ENCODE peak calls at places on chromosome X, in four cellular contexts. C is SK-N-SH, F is GM12878, Y is HepG2. W is an unnamed sample.

GRCh38 chrX:13180807-13181206 is 136.4 kb upstream of the FAM9C start:
- DNase-seq in C (no peak), F (no peak), Y (no peak), W (no peak)

GRCh38 chrX:132493095-132493494 is 4.3 kb upstream of the MBNL3 start:
- DNase-seq in C (no peak), F (no peak), Y (peak; percentile 95), W (no peak)

GRCh38 chrX:9148626-9149385 is 114.9 kb upstream of the FAM9B start:
- DNase-seq in C (no peak), F (no peak), Y (no peak), W (no peak)

GRCh38 chrX:27336466-27337091 is 126.6 kb downstream of the PPP4R3C start:
- DNase-seq in C (peak; percentile 37), F (no peak), Y (peak; percentile 2), W (peak; percentile 14)

GRCh38 chrX:67545772-67546495 is 2.1 kb downstream of the AR start:
- DNase-seq in C (peak; percentile 25), F (no peak), Y (no peak), W (no peak)

GRCh38 chrX:109857898-109858297 is 124.8 kb upstream of the ACSL4 start:
- DNase-seq in C (no peak), F (no peak), Y (no peak), W (no peak)

GRCh38 chrX:102934624-102935023 is 2.4 kb upstream of the RAB40AL start:
- DNase-seq in C (peak; percentile 59), F (no peak), Y (peak; percentile 3), W (peak; percentile 37)

GRCh38 chrX:125193921-125194320 is 125.8 kb upstream of the TEX13C start:
- DNase-seq in C (no peak), F (no peak), Y (no peak), W (no peak)

GRCh38 chrX:46587753-46588171 is 14.2 kb downstream of the CHST7 start:
- DNase-seq in C (no peak), F (no peak), Y (no peak), W (no peak)

GRCh38 chrX:34130501-34130900 is 1.6 kb downstream of the FAM47A start:
- DNase-seq in C (no peak), F (no peak), Y (no peak), W (no peak)
- TF ChIP-seq NFIC in C (no peak), F (no peak), Y (no peak), W (no peak)

DNA sequence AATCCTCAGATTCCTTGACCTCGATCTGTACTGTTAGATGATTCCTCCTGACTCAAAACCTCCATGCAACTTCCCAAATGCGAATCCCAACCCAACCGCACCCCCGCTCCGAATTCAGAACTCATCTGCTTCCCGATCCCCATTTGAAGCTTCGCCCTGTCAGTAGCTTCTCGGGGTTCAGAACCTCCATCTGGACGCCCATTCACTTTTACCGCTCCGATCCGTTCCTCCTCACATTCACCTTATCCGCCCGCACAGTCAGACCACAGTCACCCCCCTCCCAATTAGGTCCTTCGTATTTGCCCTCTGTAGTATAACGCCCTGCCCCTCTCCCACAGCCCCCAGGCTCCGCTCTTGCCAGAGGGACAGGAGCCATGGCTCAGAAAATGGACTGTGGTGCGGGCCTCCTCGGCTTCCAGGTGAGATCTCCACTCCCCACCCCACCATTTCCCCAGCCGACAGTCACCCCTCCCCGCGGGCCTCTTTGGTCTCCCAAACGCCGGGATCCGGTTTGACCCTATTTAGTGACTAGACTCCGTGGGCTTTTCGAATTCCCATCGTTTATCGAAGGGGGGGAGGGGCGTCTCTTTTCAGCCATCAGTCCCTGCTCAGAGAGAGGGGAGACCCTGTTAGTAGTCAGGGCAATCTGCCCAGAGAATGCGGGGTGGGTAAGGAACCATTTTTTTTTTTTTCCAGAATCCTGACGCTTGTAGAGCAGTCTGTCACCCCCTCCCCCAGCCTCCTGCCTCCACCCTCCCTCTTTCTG is 691 bp downstream of the MAGED1 start:
- DNase-seq in C (peak; percentile 52), F (no peak), Y (no peak), W (no peak)
- TF ChIP-seq NFIC in C (no peak), F (no peak), Y (no peak), W (no peak)

DNA sequence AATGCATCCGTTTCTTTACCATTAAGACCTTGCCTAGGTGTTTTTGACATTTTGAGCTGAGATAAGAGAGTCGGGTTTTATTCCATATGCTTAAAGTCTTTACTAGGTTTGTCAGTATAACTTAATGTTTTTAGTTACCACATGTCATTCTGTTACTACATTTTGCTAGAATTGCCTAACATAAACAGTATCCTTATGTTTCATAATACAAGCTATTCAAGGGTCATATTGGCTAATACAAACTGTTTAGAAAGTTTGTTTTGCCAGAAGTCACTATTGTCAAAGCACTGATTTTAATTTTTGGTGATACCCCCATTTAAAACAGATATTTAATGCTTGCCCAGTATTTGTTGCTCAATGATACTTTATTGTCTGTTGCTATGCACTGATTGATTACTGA is 427.7 kb upstream of the MAGEB2 start:
- DNase-seq in C (no peak), F (no peak), Y (no peak), W (no peak)
- TF ChIP-seq NFIC in C (no peak), F (no peak), Y (no peak), W (no peak)

GRCh38 chrX:49175875-49176274 is 4.2 kb downstream of the PLP2 start:
- DNase-seq in C (no peak), F (no peak), Y (no peak), W (no peak)

GRCh38 chrX:49175435-49175834 is 3.7 kb downstream of the PLP2 start:
- DNase-seq in C (no peak), F (no peak), Y (no peak), W (peak; percentile 47)

GRCh38 chrX:49177338-49177833 is 5.7 kb downstream of the PLP2 start:
- DNase-seq in C (no peak), F (no peak), Y (no peak), W (no peak)

GRCh38 chrX:49177873-49178480 is 6.3 kb downstream of the PLP2 start:
- DNase-seq in C (no peak), F (no peak), Y (no peak), W (no peak)

GRCh38 chrX:49176421-49177326 is 5.0 kb downstream of the PLP2 start:
- DNase-seq in C (no peak), F (no peak), Y (no peak), W (no peak)
- TF ChIP-seq NFIC in C (no peak), F (no peak), Y (no peak), W (no peak)

DNA sequence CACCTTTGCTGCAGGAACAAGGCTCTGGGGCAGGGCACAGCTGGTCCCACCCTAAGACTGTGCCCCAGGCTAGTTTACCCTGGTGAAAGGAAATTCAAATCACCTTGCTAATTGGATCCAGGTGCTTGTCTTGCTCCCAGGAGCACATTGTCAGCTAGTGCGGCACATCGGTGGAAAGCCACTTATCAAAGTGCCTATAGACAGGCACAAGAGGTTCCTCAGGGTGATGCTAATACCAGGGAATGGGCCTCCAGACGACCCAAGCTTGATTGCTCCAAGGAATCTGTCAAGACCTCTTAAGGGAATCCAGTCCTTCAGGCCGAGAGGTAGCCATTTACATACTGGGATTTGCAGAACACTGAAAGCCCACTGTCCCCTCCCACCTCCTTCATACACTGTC is 64.5 kb upstream of the PRPS1 start:
- DNase-seq in C (no peak), F (no peak), Y (no peak), W (no peak)
- TF ChIP-seq NFIC in C (no peak), F (no peak), Y (no peak), W (no peak)

DNA sequence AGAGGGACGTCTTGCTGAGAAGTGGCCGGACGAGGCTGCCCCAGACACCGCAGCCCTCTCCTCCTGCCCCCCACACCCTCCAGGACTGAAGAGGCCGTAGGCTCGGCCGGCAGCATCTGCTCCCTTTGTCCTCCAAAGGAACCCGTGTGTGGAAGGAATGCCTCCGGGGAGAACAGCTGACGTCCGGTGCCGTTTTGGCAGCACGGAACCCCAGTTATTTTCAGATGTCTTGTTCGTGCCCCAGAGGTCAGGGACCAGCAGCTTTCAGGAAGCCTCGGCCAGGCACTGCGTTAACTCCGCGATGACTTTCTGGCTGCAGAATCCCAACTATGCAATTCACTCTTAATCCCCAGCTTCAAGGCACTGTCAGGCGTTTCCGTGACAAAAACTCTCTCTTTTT is 10.9 kb upstream of the PPP2R3B start:
- DNase-seq in C (no peak), F (no peak), Y (no peak), W (no peak)
- TF ChIP-seq NFIC in C (no peak), F (no peak), Y (no peak), W (no peak)

GRCh38 chrX:63755892-63756291 is 29.1 kb downstream of the ARHGEF9 start:
- DNase-seq in C (no peak), F (no peak), Y (no peak), W (no peak)

GRCh38 chrX:63751481-63751880 is 33.5 kb downstream of the ARHGEF9 start:
- DNase-seq in C (no peak), F (no peak), Y (no peak), W (no peak)

GRCh38 chrX:63750846-63751245 is 34.2 kb downstream of the ARHGEF9 start:
- DNase-seq in C (no peak), F (no peak), Y (no peak), W (no peak)

GRCh38 chrX:63754860-63755579 is 30.0 kb downstream of the ARHGEF9 start:
- DNase-seq in C (peak; percentile 76), F (peak; percentile 73), Y (peak; percentile 61), W (peak; percentile 22)

DNA sequence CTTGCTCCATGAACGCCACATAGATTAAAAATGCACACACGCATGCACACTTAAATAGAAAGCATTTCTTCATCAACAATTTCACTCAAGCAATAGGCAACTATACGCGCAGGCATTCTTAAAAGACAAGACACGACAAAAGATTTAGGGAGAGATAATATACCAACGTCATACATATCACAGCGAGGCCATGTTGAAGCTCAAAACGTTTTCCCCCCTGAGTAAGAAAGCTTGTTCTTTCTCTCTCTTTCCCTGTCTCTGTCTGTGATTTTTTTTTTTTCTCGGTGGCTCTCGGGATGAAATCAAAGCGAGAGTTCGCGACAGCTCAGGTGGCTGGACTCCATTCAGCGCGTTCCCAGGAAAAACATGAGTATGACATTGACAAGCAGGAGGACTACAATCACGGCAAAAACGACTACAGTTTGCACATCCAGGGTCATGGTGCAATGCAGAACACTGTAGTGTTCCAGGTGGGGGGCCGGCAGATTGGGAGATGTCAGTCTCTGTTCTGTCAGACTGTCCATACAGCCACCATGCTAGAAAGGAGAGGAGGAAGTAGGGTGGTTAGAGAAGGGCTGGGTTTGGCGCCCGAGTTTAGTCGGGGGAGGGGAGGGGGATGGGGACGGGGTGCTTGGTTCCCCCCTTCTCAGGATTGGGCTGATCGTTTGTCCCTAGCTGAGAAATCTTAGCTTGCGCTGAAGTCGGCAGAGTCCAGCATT is 30.7 kb downstream of the ARHGEF9 start:
- DNase-seq in C (no peak), F (no peak), Y (no peak), W (no peak)
- TF ChIP-seq NFIC in C (no peak), F (no peak), Y (no peak), W (no peak)

GRCh38 chrX:118459494-118459893 is 36.1 kb upstream of the DOCK11 start:
- DNase-seq in C (peak; percentile 43), F (peak; percentile 2), Y (peak; percentile 23), W (peak; percentile 44)
- TF ChIP-seq NFIC in C (no peak), F (no peak), Y (no peak), W (no peak)

W was measured in K562.